ENCODE peak calls at places on chromosomes 12 and 14, in five cellular contexts. F is SK-N-SH, J is HepG2, R is HCT116, H is K562. I is an unnamed sample.
A peak's percentile ranks its signal among the peaks of the same experiment; 100 is the strongest.

GRCh38 chr12:66733839-66734238 is 55.0 kb upstream of the GRIP1 start:
- DNase-seq in F (no peak), H (no peak), J (no peak), R (no peak), I (no peak)

GRCh38 chr14:75094896-75095295 is 25.5 kb downstream of the ZC2HC1C start:
- DNase-seq in J (no peak), H (no peak), F (no peak), R (no peak), I (no peak)

GRCh38 chr12:116818948-116819832 is 62.1 kb downstream of the HRK start:
- DNase-seq in F (peak; percentile 99), J (peak; percentile 79), H (peak; percentile 93), R (peak; percentile 76), I (peak; percentile 96)

GRCh38 chr14:69850736-69851112 is 28.5 kb upstream of the SMOC1 start:
- DNase-seq in F (no peak), J (peak; percentile 88), R (no peak), H (no peak), I (no peak)

GRCh38 chr12:21500786-21501257 is 613 bp downstream of the RECQL start:
- DNase-seq in J (no peak), F (no peak), R (no peak), H (no peak), I (no peak)

GRCh38 chr14:72366619-72367018 is 434.4 kb downstream of the RGS6 start:
- DNase-seq in H (no peak), J (no peak), F (no peak), R (no peak), I (no peak)

GRCh38 chr14:20697273-20698017 is 8.9 kb downstream of the ANG start:
- DNase-seq in R (peak; percentile 55), J (peak; percentile 62), F (peak; percentile 59), H (peak; percentile 83), I (peak; percentile 76)

GRCh38 chr12:24839268-24839791 is 109.6 kb downstream of the BCAT1 start:
- DNase-seq in R (no peak), H (no peak), F (no peak), J (no peak), I (no peak)

GRCh38 chr12:47783024-47783755 is 10.2 kb downstream of the SLC48A1 start:
- DNase-seq in R (no peak), H (no peak), F (no peak), J (no peak), I (no peak)

GRCh38 chr12:111276189-111276588 is 92.7 kb downstream of the PHETA1 start:
- DNase-seq in F (no peak), R (no peak), J (no peak), H (no peak), I (no peak)

GRCh38 chr14:24143511-24143910 is 2.1 kb upstream of the EMC9 start:
- DNase-seq in F (no peak), R (no peak), H (no peak), J (no peak), I (no peak)

GRCh38 chr14:28303248-28303647 is 463.3 kb upstream of the FOXG1 start:
- DNase-seq in F (no peak), H (no peak), R (no peak), J (no peak), I (no peak)

GRCh38 chr14:77372304-77372841 is 4.5 kb downstream of the TMED8 start:
- DNase-seq in R (no peak), H (no peak), J (peak; percentile 36), F (no peak), I (no peak)

GRCh38 chr14:105888784-105889665 is 362.6 kb downstream of the TMEM121 start:
- DNase-seq in R (no peak), H (no peak), F (no peak), J (no peak), I (no peak)

GRCh38 chr14:103392106-103392505 is 6.9 kb downstream of the MARK3 start:
- DNase-seq in J (no peak), F (no peak), R (no peak), H (no peak), I (no peak)

GRCh38 chr12:65490193-65490592 is 211.7 kb downstream of the MSRB3 start:
- DNase-seq in R (no peak), F (no peak), H (no peak), J (no peak), I (no peak)

GRCh38 chr12:93167841-93168492 is 209.8 kb upstream of the NUDT4 start:
- DNase-seq in H (no peak), F (no peak), J (peak; percentile 20), R (no peak), I (peak; percentile 63)

GRCh38 chr12:110256780-110257431 is 24.1 kb upstream of the ATP2A2 start:
- DNase-seq in F (no peak), H (no peak), R (no peak), J (no peak), I (no peak)

GRCh38 chr12:97982684-97983083 is 520.1 kb downstream of the RMST start:
- DNase-seq in H (no peak), J (no peak), R (no peak), F (no peak), I (no peak)

GRCh38 chr12:89525002-89525823 is 617 bp upstream of the GALNT4 start:
- DNase-seq in R (no peak), J (peak; percentile 17), F (peak; percentile 73), H (peak; percentile 61), I (peak; percentile 58)

GRCh38 chr12:26658991-26659390 is 174.0 kb downstream of the ITPR2 start:
- DNase-seq in R (no peak), J (no peak), H (no peak), F (no peak), I (no peak)

GRCh38 chr12:27709932-27710591 is 570 bp upstream of the MRPS35 start:
- DNase-seq in H (no peak), F (no peak), R (no peak), J (peak; percentile 66), I (no peak)

DNA sequence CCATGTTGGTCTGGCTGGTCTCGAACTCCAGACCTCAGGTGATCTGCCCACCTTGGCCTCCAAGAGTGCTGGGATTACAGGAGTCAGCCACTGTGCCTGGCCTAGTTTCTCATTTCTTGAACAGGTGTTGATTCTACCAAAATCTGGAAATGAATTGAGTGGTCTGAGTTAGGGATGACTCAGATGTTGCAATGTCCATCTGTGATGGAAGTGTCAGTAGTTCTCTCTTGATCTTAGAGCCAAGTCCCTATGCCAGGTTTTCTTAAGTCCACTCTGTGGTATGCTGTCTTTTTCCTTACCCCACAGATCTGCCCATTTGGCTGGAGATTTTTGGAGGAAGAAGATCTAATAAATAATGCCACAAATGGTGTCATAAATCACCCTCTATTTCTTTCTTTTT is 12.6 kb downstream of the SNAPC1 start:
- DNase-seq in R (no peak), F (no peak), J (no peak), H (no peak), I (no peak)
- TF ChIP-seq JUND in R (no peak), F (no peak), J (no peak), H (no peak), I (no peak)

GRCh38 chr12:53060721-53061276 is 10.9 kb downstream of the TNS2 start:
- DNase-seq in F (no peak), H (no peak), J (no peak), R (no peak), I (no peak)

GRCh38 chr12:53062011-53062961 is 12.4 kb downstream of the TNS2 start:
- DNase-seq in R (no peak), H (no peak), J (no peak), F (no peak), I (no peak)

GRCh38 chr12:53060064-53060720 is 10.3 kb downstream of the TNS2 start:
- DNase-seq in R (no peak), J (no peak), H (no peak), F (no peak), I (no peak)

GRCh38 chr12:53062977-53063707 is 13.3 kb downstream of the TNS2 start:
- DNase-seq in H (no peak), J (no peak), R (no peak), F (peak; percentile 6), I (no peak)

DNA sequence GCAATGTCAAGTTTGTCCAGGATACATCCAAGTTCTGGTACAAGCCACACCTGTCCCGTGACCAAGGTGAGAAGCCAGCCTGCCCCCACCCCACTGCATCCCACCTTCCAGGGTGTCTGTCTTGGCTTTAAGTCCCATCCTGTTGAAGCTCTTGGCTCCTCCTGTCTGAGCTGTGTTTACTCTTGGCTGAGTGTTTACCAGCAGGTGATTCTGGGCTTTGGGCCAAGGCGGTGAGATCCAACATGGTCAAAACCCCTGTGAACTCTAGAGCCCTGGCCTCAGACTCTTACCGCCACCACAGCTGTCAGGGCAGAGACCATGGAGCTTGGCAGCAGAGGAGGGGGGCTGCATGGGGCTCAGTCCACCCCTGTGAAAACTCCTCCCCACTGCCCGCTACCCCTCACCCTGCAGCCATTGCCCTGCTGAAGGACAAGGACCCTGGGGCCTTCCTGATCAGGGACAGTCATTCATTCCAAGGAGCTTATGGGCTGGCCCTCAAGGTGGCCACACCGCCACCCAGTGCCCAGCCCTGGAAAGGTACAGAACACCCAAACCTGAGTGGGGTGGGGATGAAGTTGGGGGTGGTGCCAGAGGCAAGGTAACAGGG is 11.6 kb downstream of the TNS2 start:
- DNase-seq in H (peak; percentile 51), R (peak; percentile 63), F (no peak), J (peak; percentile 92), I (peak; percentile 88)
- TF ChIP-seq JUND in H (no peak), R (no peak), F (no peak), J (no peak), I (no peak)

GRCh38 chr14:53330441-53330840 is 177.3 kb upstream of the DDHD1 start:
- DNase-seq in R (no peak), F (no peak), J (no peak), H (no peak), I (no peak)

GRCh38 chr14:53327716-53328115 is 174.6 kb upstream of the DDHD1 start:
- DNase-seq in R (no peak), F (no peak), J (no peak), H (no peak), I (no peak)

GRCh38 chr14:53331247-53331646 is 178.1 kb upstream of the DDHD1 start:
- DNase-seq in F (no peak), H (no peak), R (no peak), J (no peak), I (no peak)

DNA sequence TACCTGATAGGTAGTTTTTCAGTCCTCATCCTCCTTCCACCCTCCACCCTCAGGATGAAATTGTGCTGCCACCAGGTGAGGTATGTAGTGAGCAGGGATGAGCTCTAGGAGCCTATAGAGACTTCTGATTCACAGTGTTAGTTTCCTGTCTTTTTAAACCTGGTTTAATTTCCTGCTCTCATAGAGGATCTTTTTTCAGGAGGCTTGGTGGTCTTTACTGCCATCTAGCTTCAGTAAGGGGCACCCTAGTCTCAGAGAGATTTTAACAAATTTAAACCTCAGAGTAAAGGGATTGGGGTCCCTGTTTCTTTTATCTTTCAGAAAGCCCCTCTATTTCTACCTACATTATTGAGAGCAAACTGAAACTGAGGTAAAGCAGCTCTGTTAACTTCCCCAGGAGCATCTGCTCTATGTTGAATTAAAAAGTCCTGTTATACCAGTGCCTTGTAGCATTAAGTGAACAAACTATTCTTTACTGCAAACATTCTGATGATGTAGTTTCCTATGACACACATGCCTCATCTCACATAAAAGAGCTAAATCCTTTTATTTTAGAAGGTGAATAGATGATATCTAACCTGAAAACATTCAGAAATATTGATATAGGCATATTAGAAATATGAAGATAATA is 172.2 kb upstream of the DDHD1 start:
- DNase-seq in H (no peak), R (no peak), F (peak; percentile 7), J (no peak), I (peak; percentile 26)
- TF ChIP-seq JUND in H (no peak), R (no peak), F (no peak), J (no peak), I (no peak)

DNA sequence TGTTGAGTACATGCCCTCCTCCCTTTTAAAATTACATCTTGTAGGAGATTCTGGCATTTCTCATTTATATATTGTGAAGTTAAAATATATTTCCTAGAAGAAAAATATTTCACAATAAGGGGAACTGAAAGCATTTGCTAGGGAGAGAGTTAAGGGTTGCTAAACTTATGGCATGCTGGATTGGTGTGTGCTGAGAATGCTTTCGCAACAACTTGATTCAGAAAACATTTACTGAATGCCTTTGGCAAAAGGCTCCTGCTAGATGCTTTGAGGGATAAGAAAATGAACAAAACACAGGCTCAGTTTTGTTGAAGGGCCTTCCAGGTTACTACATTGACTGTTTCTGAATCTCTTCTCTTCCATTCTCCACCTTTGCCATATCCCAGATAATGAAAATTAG is 67.5 kb downstream of the DIP2B start:
- DNase-seq in F (peak; percentile 33), R (no peak), H (no peak), J (peak; percentile 84), I (peak; percentile 91)
- TF ChIP-seq JUND in F (no peak), R (no peak), H (no peak), J (no peak), I (peak; percentile 79)

I was measured in T47D.